ENCODE peak calls at places on chromosomes 16 and 17, in ten cellular contexts. One of them, this sample, is unnamed.

GRCh38 chr16:87340198-87340597 is 23.0 kb upstream of the C16orf95 start:
- DNase-seq in stimulated activated CD4-positive, alpha-beta T cell treated with anti-CD3 and anti-CD28 coated beads, TNF-alpha, amount 100 ng/mL, for 24 hours: no peak
- DNase-seq in Caco-2: no peak
- DNase-seq in T-cell: no peak
- DNase-seq in NCI-H2081: no peak
- DNase-seq in NCI-H1436: no peak
- DNase-seq in EH: no peak
- DNase-seq in AG04449: no peak
- DNase-seq in adrenal gland: no peak
- DNase-seq in NCI-H524: no peak
- DNase-seq in this sample: no peak

GRCh38 chr17:80007009-80007752 is 28.5 kb downstream of the TBC1D16 start:
- DNase-seq in NCI-H2081: no peak
- DNase-seq in NCI-H524: no peak
- DNase-seq in EH: no peak
- DNase-seq in adrenal gland: no peak
- DNase-seq in AG04449: no peak
- DNase-seq in stimulated activated CD4-positive, alpha-beta T cell treated with anti-CD3 and anti-CD28 coated beads, TNF-alpha, amount 100 ng/mL, for 24 hours: no peak
- DNase-seq in Caco-2: no peak
- DNase-seq in T-cell: no peak
- DNase-seq in NCI-H1436: no peak
- DNase-seq in this sample: no peak

GRCh38 chr17:80929449-80929848 is 62.2 kb upstream of the CHMP6 start:
- DNase-seq in T-cell: no peak
- DNase-seq in AG04449: no peak
- DNase-seq in Caco-2: no peak
- DNase-seq in NCI-H2081: no peak
- DNase-seq in NCI-H1436: no peak
- DNase-seq in stimulated activated CD4-positive, alpha-beta T cell treated with anti-CD3 and anti-CD28 coated beads, TNF-alpha, amount 100 ng/mL, for 24 hours: no peak
- DNase-seq in adrenal gland: no peak
- DNase-seq in NCI-H524: no peak
- DNase-seq in EH: no peak
- DNase-seq in this sample: peak; percentile 77

GRCh38 chr17:63552211-63552610 is 1.9 kb downstream of the DCAF7 start:
- DNase-seq in adrenal gland: no peak
- DNase-seq in NCI-H1436: no peak
- DNase-seq in NCI-H524: no peak
- DNase-seq in AG04449: no peak
- DNase-seq in T-cell: no peak
- DNase-seq in Caco-2: no peak
- DNase-seq in NCI-H2081: no peak
- DNase-seq in EH: peak; percentile 37
- DNase-seq in stimulated activated CD4-positive, alpha-beta T cell treated with anti-CD3 and anti-CD28 coated beads, TNF-alpha, amount 100 ng/mL, for 24 hours: no peak
- DNase-seq in this sample: no peak

GRCh38 chr16:4053663-4054479 is 62.4 kb downstream of the ADCY9 start:
- DNase-seq in AG04449: peak; percentile 80
- DNase-seq in T-cell: no peak
- DNase-seq in NCI-H1436: no peak
- DNase-seq in Caco-2: no peak
- DNase-seq in EH: peak; percentile 97
- DNase-seq in NCI-H524: peak; percentile 77
- DNase-seq in NCI-H2081: peak; percentile 48
- DNase-seq in stimulated activated CD4-positive, alpha-beta T cell treated with anti-CD3 and anti-CD28 coated beads, TNF-alpha, amount 100 ng/mL, for 24 hours: no peak
- DNase-seq in adrenal gland: peak; percentile 93
- DNase-seq in this sample: no peak

GRCh38 chr16:50259334-50260205 is 6.8 kb upstream of the ADCY7 start:
- DNase-seq in NCI-H1436: no peak
- DNase-seq in AG04449: no peak
- DNase-seq in adrenal gland: peak; percentile 48
- DNase-seq in NCI-H2081: no peak
- DNase-seq in Caco-2: no peak
- DNase-seq in stimulated activated CD4-positive, alpha-beta T cell treated with anti-CD3 and anti-CD28 coated beads, TNF-alpha, amount 100 ng/mL, for 24 hours: no peak
- DNase-seq in NCI-H524: peak; percentile 96
- DNase-seq in EH: peak; percentile 31
- DNase-seq in T-cell: no peak
- DNase-seq in this sample: no peak

GRCh38 chr17:15651001-15651582 is 31.6 kb upstream of the FBXW10B start:
- DNase-seq in stimulated activated CD4-positive, alpha-beta T cell treated with anti-CD3 and anti-CD28 coated beads, TNF-alpha, amount 100 ng/mL, for 24 hours: no peak
- DNase-seq in AG04449: no peak
- DNase-seq in NCI-H1436: no peak
- DNase-seq in T-cell: no peak
- DNase-seq in NCI-H2081: no peak
- DNase-seq in EH: peak; percentile 20
- DNase-seq in Caco-2: peak; percentile 23
- DNase-seq in NCI-H524: no peak
- DNase-seq in adrenal gland: peak; percentile 45
- DNase-seq in this sample: no peak

GRCh38 chr16:710500-711075 is 4.3 kb upstream of the METRN start:
- DNase-seq in NCI-H2081: no peak
- DNase-seq in NCI-H1436: no peak
- DNase-seq in stimulated activated CD4-positive, alpha-beta T cell treated with anti-CD3 and anti-CD28 coated beads, TNF-alpha, amount 100 ng/mL, for 24 hours: no peak
- DNase-seq in adrenal gland: no peak
- DNase-seq in NCI-H524: peak; percentile 73
- DNase-seq in EH: no peak
- DNase-seq in AG04449: no peak
- DNase-seq in Caco-2: no peak
- DNase-seq in T-cell: no peak
- DNase-seq in this sample: no peak

GRCh38 chr17:43845772-43846171 is 1.2 kb upstream of the CD300LG start:
- DNase-seq in T-cell: no peak
- DNase-seq in adrenal gland: no peak
- DNase-seq in NCI-H1436: no peak
- DNase-seq in NCI-H2081: no peak
- DNase-seq in Caco-2: no peak
- DNase-seq in NCI-H524: no peak
- DNase-seq in AG04449: no peak
- DNase-seq in EH: no peak
- DNase-seq in stimulated activated CD4-positive, alpha-beta T cell treated with anti-CD3 and anti-CD28 coated beads, TNF-alpha, amount 100 ng/mL, for 24 hours: no peak
- DNase-seq in this sample: no peak

GRCh38 chr16:16183562-16183961 is 39.7 kb downstream of the ABCC6 start:
- DNase-seq in adrenal gland: no peak
- DNase-seq in Caco-2: no peak
- DNase-seq in NCI-H524: peak; percentile 7
- DNase-seq in EH: no peak
- DNase-seq in NCI-H1436: no peak
- DNase-seq in AG04449: no peak
- DNase-seq in stimulated activated CD4-positive, alpha-beta T cell treated with anti-CD3 and anti-CD28 coated beads, TNF-alpha, amount 100 ng/mL, for 24 hours: no peak
- DNase-seq in T-cell: no peak
- DNase-seq in NCI-H2081: no peak
- DNase-seq in this sample: no peak

GRCh38 chr16:11258553-11259287 is 2.7 kb upstream of the SOCS1 start:
- DNase-seq in NCI-H2081: no peak
- DNase-seq in EH: peak; percentile 25
- DNase-seq in NCI-H524: no peak
- DNase-seq in adrenal gland: peak; percentile 67
- DNase-seq in stimulated activated CD4-positive, alpha-beta T cell treated with anti-CD3 and anti-CD28 coated beads, TNF-alpha, amount 100 ng/mL, for 24 hours: peak; percentile 35
- DNase-seq in Caco-2: no peak
- DNase-seq in AG04449: no peak
- DNase-seq in T-cell: peak; percentile 36
- DNase-seq in NCI-H1436: no peak
- DNase-seq in this sample: peak; percentile 68

GRCh38 chr17:73271078-73271477 is 9.4 kb upstream of the CPSF4L start:
- DNase-seq in NCI-H524: no peak
- DNase-seq in adrenal gland: no peak
- DNase-seq in NCI-H2081: no peak
- DNase-seq in T-cell: no peak
- DNase-seq in stimulated activated CD4-positive, alpha-beta T cell treated with anti-CD3 and anti-CD28 coated beads, TNF-alpha, amount 100 ng/mL, for 24 hours: no peak
- DNase-seq in NCI-H1436: peak; percentile 85
- DNase-seq in Caco-2: no peak
- DNase-seq in AG04449: no peak
- DNase-seq in EH: no peak
- DNase-seq in this sample: peak; percentile 88

GRCh38 chr16:56260378-56260987 is 69.2 kb downstream of the GNAO1 start:
- DNase-seq in T-cell: no peak
- DNase-seq in stimulated activated CD4-positive, alpha-beta T cell treated with anti-CD3 and anti-CD28 coated beads, TNF-alpha, amount 100 ng/mL, for 24 hours: no peak
- DNase-seq in NCI-H524: peak; percentile 21
- DNase-seq in NCI-H1436: no peak
- DNase-seq in adrenal gland: no peak
- DNase-seq in Caco-2: no peak
- DNase-seq in EH: no peak
- DNase-seq in NCI-H2081: no peak
- DNase-seq in AG04449: no peak
- DNase-seq in this sample: no peak

GRCh38 chr16:49345829-49346228 is 27.8 kb upstream of the C16orf78 start:
- DNase-seq in NCI-H2081: no peak
- DNase-seq in T-cell: no peak
- DNase-seq in Caco-2: peak; percentile 41
- DNase-seq in NCI-H1436: no peak
- DNase-seq in EH: peak; percentile 6
- DNase-seq in stimulated activated CD4-positive, alpha-beta T cell treated with anti-CD3 and anti-CD28 coated beads, TNF-alpha, amount 100 ng/mL, for 24 hours: no peak
- DNase-seq in NCI-H524: no peak
- DNase-seq in adrenal gland: no peak
- DNase-seq in AG04449: no peak
- DNase-seq in this sample: no peak

GRCh38 chr17:34758747-34759146 is 179.4 kb downstream of the TMEM132E start:
- DNase-seq in Caco-2: no peak
- DNase-seq in AG04449: no peak
- DNase-seq in stimulated activated CD4-positive, alpha-beta T cell treated with anti-CD3 and anti-CD28 coated beads, TNF-alpha, amount 100 ng/mL, for 24 hours: no peak
- DNase-seq in EH: no peak
- DNase-seq in NCI-H2081: no peak
- DNase-seq in NCI-H524: no peak
- DNase-seq in T-cell: no peak
- DNase-seq in adrenal gland: no peak
- DNase-seq in NCI-H1436: no peak
- DNase-seq in this sample: no peak

GRCh38 chr16:25097304-25097988 is 14.1 kb upstream of the LCMT1 start:
- DNase-seq in NCI-H2081: no peak
- DNase-seq in adrenal gland: no peak
- DNase-seq in AG04449: peak; percentile 56
- DNase-seq in EH: peak; percentile 88
- DNase-seq in Caco-2: no peak
- DNase-seq in NCI-H1436: no peak
- DNase-seq in stimulated activated CD4-positive, alpha-beta T cell treated with anti-CD3 and anti-CD28 coated beads, TNF-alpha, amount 100 ng/mL, for 24 hours: no peak
- DNase-seq in NCI-H524: no peak
- DNase-seq in T-cell: no peak
- DNase-seq in this sample: no peak

GRCh38 chr16:81485824-81486554 is 41.4 kb downstream of the CMIP start:
- DNase-seq in Caco-2: no peak
- DNase-seq in NCI-H2081: no peak
- DNase-seq in NCI-H1436: no peak
- DNase-seq in NCI-H524: no peak
- DNase-seq in EH: no peak
- DNase-seq in AG04449: no peak
- DNase-seq in T-cell: no peak
- DNase-seq in stimulated activated CD4-positive, alpha-beta T cell treated with anti-CD3 and anti-CD28 coated beads, TNF-alpha, amount 100 ng/mL, for 24 hours: no peak
- DNase-seq in adrenal gland: peak; percentile 77
- DNase-seq in this sample: no peak

GRCh38 chr17:50423553-50424159 is 2.4 kb upstream of the ACSF2 start:
- DNase-seq in NCI-H2081: peak; percentile 8
- DNase-seq in adrenal gland: no peak
- DNase-seq in T-cell: no peak
- DNase-seq in Caco-2: peak; percentile 65
- DNase-seq in AG04449: peak; percentile 83
- DNase-seq in NCI-H1436: peak; percentile 56
- DNase-seq in NCI-H524: peak; percentile 6
- DNase-seq in EH: peak; percentile 99
- DNase-seq in stimulated activated CD4-positive, alpha-beta T cell treated with anti-CD3 and anti-CD28 coated beads, TNF-alpha, amount 100 ng/mL, for 24 hours: no peak
- DNase-seq in this sample: no peak

GRCh38 chr17:49971848-49972485 is 3.0 kb downstream of the DLX4 start:
- DNase-seq in Caco-2: no peak
- DNase-seq in NCI-H2081: no peak
- DNase-seq in AG04449: no peak
- DNase-seq in adrenal gland: no peak
- DNase-seq in NCI-H524: peak; percentile 27
- DNase-seq in stimulated activated CD4-positive, alpha-beta T cell treated with anti-CD3 and anti-CD28 coated beads, TNF-alpha, amount 100 ng/mL, for 24 hours: no peak
- DNase-seq in NCI-H1436: no peak
- DNase-seq in T-cell: no peak
- DNase-seq in EH: no peak
- DNase-seq in this sample: no peak

GRCh38 chr17:841313-841712 is 59.2 kb downstream of the MRM3 start:
- DNase-seq in EH: no peak
- DNase-seq in NCI-H1436: no peak
- DNase-seq in stimulated activated CD4-positive, alpha-beta T cell treated with anti-CD3 and anti-CD28 coated beads, TNF-alpha, amount 100 ng/mL, for 24 hours: no peak
- DNase-seq in NCI-H2081: no peak
- DNase-seq in NCI-H524: no peak
- DNase-seq in T-cell: no peak
- DNase-seq in adrenal gland: no peak
- DNase-seq in Caco-2: no peak
- DNase-seq in AG04449: no peak
- DNase-seq in this sample: no peak

GRCh38 chr16:68744744-68745280 is 7.7 kb downstream of the CDH1 start:
- DNase-seq in NCI-H524: no peak
- DNase-seq in T-cell: no peak
- DNase-seq in NCI-H1436: peak; percentile 47
- DNase-seq in NCI-H2081: peak; percentile 92
- DNase-seq in Caco-2: peak; percentile 96
- DNase-seq in EH: no peak
- DNase-seq in stimulated activated CD4-positive, alpha-beta T cell treated with anti-CD3 and anti-CD28 coated beads, TNF-alpha, amount 100 ng/mL, for 24 hours: no peak
- DNase-seq in adrenal gland: no peak
- DNase-seq in AG04449: peak; percentile 10
- DNase-seq in this sample: no peak

GRCh38 chr17:21353326-21354010 is 22.7 kb upstream of the KCNJ12 start:
- DNase-seq in NCI-H524: no peak
- DNase-seq in NCI-H1436: no peak
- DNase-seq in stimulated activated CD4-positive, alpha-beta T cell treated with anti-CD3 and anti-CD28 coated beads, TNF-alpha, amount 100 ng/mL, for 24 hours: no peak
- DNase-seq in AG04449: no peak
- DNase-seq in T-cell: no peak
- DNase-seq in NCI-H2081: no peak
- DNase-seq in EH: no peak
- DNase-seq in Caco-2: no peak
- DNase-seq in adrenal gland: no peak
- DNase-seq in this sample: no peak

GRCh38 chr16:12160815-12161550 is 184.4 kb downstream of the SNX29 start:
- DNase-seq in AG04449: no peak
- DNase-seq in NCI-H524: no peak
- DNase-seq in T-cell: no peak
- DNase-seq in Caco-2: no peak
- DNase-seq in adrenal gland: no peak
- DNase-seq in NCI-H1436: no peak
- DNase-seq in NCI-H2081: no peak
- DNase-seq in stimulated activated CD4-positive, alpha-beta T cell treated with anti-CD3 and anti-CD28 coated beads, TNF-alpha, amount 100 ng/mL, for 24 hours: no peak
- DNase-seq in EH: no peak
- DNase-seq in this sample: peak; percentile 28

GRCh38 chr16:56610609-56611111 is 2.3 kb downstream of the MT2A start:
- DNase-seq in NCI-H1436: no peak
- DNase-seq in EH: peak; percentile 73
- DNase-seq in Caco-2: no peak
- DNase-seq in AG04449: no peak
- DNase-seq in T-cell: no peak
- DNase-seq in stimulated activated CD4-positive, alpha-beta T cell treated with anti-CD3 and anti-CD28 coated beads, TNF-alpha, amount 100 ng/mL, for 24 hours: peak; percentile 51
- DNase-seq in NCI-H2081: no peak
- DNase-seq in adrenal gland: no peak
- DNase-seq in NCI-H524: no peak
- DNase-seq in this sample: no peak

GRCh38 chr16:79628501-79628975 is 28.0 kb upstream of the MAF start:
- DNase-seq in T-cell: no peak
- DNase-seq in EH: no peak
- DNase-seq in Caco-2: no peak
- DNase-seq in adrenal gland: no peak
- DNase-seq in NCI-H1436: no peak
- DNase-seq in NCI-H524: no peak
- DNase-seq in stimulated activated CD4-positive, alpha-beta T cell treated with anti-CD3 and anti-CD28 coated beads, TNF-alpha, amount 100 ng/mL, for 24 hours: peak; percentile 68
- DNase-seq in AG04449: no peak
- DNase-seq in NCI-H2081: no peak
- DNase-seq in this sample: peak; percentile 20

GRCh38 chr16:11639925-11640899 is 28.0 kb upstream of the SNN start:
- DNase-seq in NCI-H2081: peak; percentile 35
- DNase-seq in T-cell: no peak
- DNase-seq in adrenal gland: peak; percentile 93
- DNase-seq in stimulated activated CD4-positive, alpha-beta T cell treated with anti-CD3 and anti-CD28 coated beads, TNF-alpha, amount 100 ng/mL, for 24 hours: no peak
- DNase-seq in NCI-H1436: no peak
- DNase-seq in EH: peak; percentile 100
- DNase-seq in Caco-2: peak; percentile 46
- DNase-seq in AG04449: peak; percentile 97
- DNase-seq in NCI-H524: peak; percentile 96
- DNase-seq in this sample: no peak

GRCh38 chr16:81523387-81524115 is 78.9 kb downstream of the CMIP start:
- DNase-seq in EH: peak; percentile 79
- DNase-seq in T-cell: no peak
- DNase-seq in NCI-H2081: no peak
- DNase-seq in Caco-2: no peak
- DNase-seq in NCI-H524: no peak
- DNase-seq in NCI-H1436: no peak
- DNase-seq in AG04449: no peak
- DNase-seq in adrenal gland: peak; percentile 92
- DNase-seq in stimulated activated CD4-positive, alpha-beta T cell treated with anti-CD3 and anti-CD28 coated beads, TNF-alpha, amount 100 ng/mL, for 24 hours: peak; percentile 3
- DNase-seq in this sample: no peak

GRCh38 chr17:43006639-43007551 is at the start of gene IFI35:
- DNase-seq in Caco-2: peak; percentile 89
- DNase-seq in NCI-H524: peak; percentile 83
- DNase-seq in stimulated activated CD4-positive, alpha-beta T cell treated with anti-CD3 and anti-CD28 coated beads, TNF-alpha, amount 100 ng/mL, for 24 hours: peak; percentile 83
- DNase-seq in NCI-H1436: peak; percentile 6
- DNase-seq in AG04449: no peak
- DNase-seq in EH: peak; percentile 89
- DNase-seq in NCI-H2081: peak; percentile 82
- DNase-seq in adrenal gland: peak; percentile 89
- DNase-seq in T-cell: peak; percentile 83
- DNase-seq in this sample: peak; percentile 69